ENCODE peak calls at places on chromosomes 12 and 14, in eight cellular contexts. N, U, K, M, E, J, X and F are unnamed samples. For H3K9me3, the result is how much of the 10 kb centered on the place peaks cover.

GRCh38 chr14:45891417-45892080 is 638.5 kb upstream of the MIS18BP1 start:
- DNase-seq in N (no peak), X (no peak), K (peak), M (peak), J (peak), U (no peak), E (peak), F (no peak)

GRCh38 chr14:72476657-72477499 is 417.0 kb downstream of the DPF3 start:
- DNase-seq in U (peak), N (peak), E (no peak), K (peak), M (no peak), J (no peak), X (peak), F (peak)

GRCh38 chr14:101185081-101185835 is 281.7 kb upstream of the RTL1 start:
- DNase-seq in E (no peak), N (no peak), K (no peak), M (no peak), U (no peak), X (no peak), J (peak), F (no peak)

GRCh38 chr12:102948941-102949352 is 8.5 kb upstream of the ASCL1 start:
- DNase-seq in J (peak), K (peak), X (peak), E (peak), U (peak), M (no peak), N (peak), F (no peak)

GRCh38 chr14:68656452-68656851 is 136.4 kb downstream of the ZFP36L1 start:
- DNase-seq in J (no peak), X (no peak), N (no peak), U (no peak), M (no peak), E (no peak), K (peak), F (no peak)

GRCh38 chr14:64860039-64860438 is 19.7 kb downstream of the SPTB start:
- DNase-seq in N (no peak), E (no peak), J (no peak), U (no peak), X (no peak), M (no peak), K (no peak), F (no peak)

GRCh38 chr12:120265483-120266179 is at the start of gene PXN:
- DNase-seq in N (peak), K (peak), X (peak), M (peak), U (peak), E (peak), J (peak), F (peak)

GRCh38 chr12:59895161-59895785 is 299.4 kb downstream of the SLC16A7 start:
- DNase-seq in K (no peak), N (peak), U (no peak), E (no peak), J (no peak), M (no peak), X (no peak), F (no peak)

GRCh38 chr14:106874365-106874764 is 1348.0 kb downstream of the TMEM121 start:
- DNase-seq in J (no peak), K (no peak), N (no peak), M (no peak), E (no peak), U (no peak), X (no peak), F (no peak)
- H3K9me3 ChIP-seq in J (under half), K (half or more), N (under half), M (under half), E (under half), U (under half), X (under half), F (under half)

GRCh38 chr12:58011676-58012075 is 70.3 kb downstream of the ATP23 start:
- DNase-seq in X (no peak), E (no peak), J (no peak), U (no peak), K (no peak), M (no peak), N (no peak), F (no peak)

GRCh38 chr12:58008658-58009057 is 67.3 kb downstream of the ATP23 start:
- DNase-seq in K (no peak), M (no peak), J (no peak), E (no peak), U (no peak), N (no peak), X (no peak), F (no peak)

GRCh38 chr12:58009355-58009754 is 68.0 kb downstream of the ATP23 start:
- DNase-seq in N (peak), K (no peak), X (no peak), E (no peak), J (no peak), U (no peak), M (no peak), F (no peak)

DNA sequence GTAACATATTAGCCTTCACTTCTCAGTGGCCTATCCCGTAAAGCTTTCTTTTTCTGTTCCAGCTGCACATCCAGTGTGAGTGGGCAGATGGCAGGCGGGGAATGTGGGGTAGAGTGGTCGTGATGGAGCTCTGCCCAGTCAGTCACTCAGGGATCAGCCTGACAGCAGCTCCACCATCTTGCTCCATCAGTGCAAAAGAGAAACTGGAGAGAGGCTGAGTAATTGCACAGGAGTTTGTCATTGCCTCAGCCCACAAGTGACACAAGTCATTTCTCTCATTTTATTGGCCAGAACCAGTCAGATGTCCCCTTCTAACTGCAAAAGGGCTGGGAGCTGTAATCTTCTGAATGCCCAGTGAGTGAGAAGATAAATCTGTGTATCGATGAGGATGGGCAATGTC is 66.5 kb downstream of the ATP23 start:
- DNase-seq in J (no peak), K (no peak), N (no peak), U (no peak), X (no peak), E (no peak), M (no peak), F (no peak)
- H3K9me3 ChIP-seq in J (under half), K (under half), N (under half), U (under half), X (under half), E (under half), M (under half), F (under half)

GRCh38 chr14:106067935-106068334 is 541.6 kb downstream of the TMEM121 start:
- DNase-seq in K (no peak), X (no peak), U (no peak), M (no peak), J (no peak), E (no peak), N (no peak), F (no peak)
- H3K9me3 ChIP-seq in K (half or more), X (under half), U (under half), M (under half), J (under half), E (under half), N (under half), F (under half)

GRCh38 chr12:21580748-21581495 is 23.7 kb downstream of the GYS2 start:
- DNase-seq in N (no peak), M (no peak), X (no peak), J (no peak), E (no peak), U (no peak), K (no peak), F (no peak)
- H3K9me3 ChIP-seq in N (under half), M (under half), X (under half), J (under half), E (under half), U (under half), K (under half), F (under half)

GRCh38 chr14:28695109-28695508 is 71.5 kb upstream of the FOXG1 start:
- DNase-seq in J (no peak), U (no peak), M (no peak), N (no peak), E (no peak), K (no peak), X (no peak), F (no peak)
- H3K9me3 ChIP-seq in J (under half), U (under half), M (under half), N (under half), E (under half), K (under half), X (under half), F (under half)

DNA sequence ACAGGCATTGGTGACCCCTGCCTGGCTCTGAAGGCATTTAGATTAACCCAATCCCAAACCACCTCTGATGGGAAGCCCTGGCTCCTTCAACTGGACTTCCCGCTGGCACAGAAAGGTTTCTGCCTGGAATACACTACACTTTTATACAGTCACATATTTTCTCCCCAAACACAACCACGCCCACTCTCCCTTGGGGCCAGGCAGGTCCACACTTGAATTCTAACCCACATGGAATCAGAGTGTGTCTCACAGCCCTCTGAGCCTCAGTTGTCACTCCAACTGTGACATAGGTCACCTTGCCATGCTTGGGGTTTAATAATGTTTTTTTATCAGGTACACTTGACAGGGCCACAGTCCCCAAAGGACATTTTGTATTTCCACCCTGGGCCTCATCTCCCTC is 368.6 kb downstream of the BCL11B start:
- DNase-seq in M (no peak), N (no peak), E (no peak), J (no peak), K (no peak), X (no peak), U (no peak), F (no peak)
- H3K9me3 ChIP-seq in M (under half), N (under half), E (under half), J (under half), K (under half), X (under half), U (under half), F (under half)

GRCh38 chr14:19906665-19907064 is 13.7 kb upstream of the OR4K5 start:
- DNase-seq in U (no peak), E (no peak), X (no peak), J (no peak), M (no peak), N (no peak), K (no peak), F (no peak)
- H3K9me3 ChIP-seq in U (under half), E (under half), X (under half), J (under half), M (under half), N (under half), K (half or more), F (under half)